ENCODE peak calls at places on chromosome X, in eight cellular contexts. T is HepG2, P is endothelial cell of umbilical vein, S is HCT116, G is SK-N-SH, E is GM12878, O is K562, C is H1. Z is an unnamed sample.

GRCh38 chrX:23954396-23954795 is 46.6 kb downstream of the CXorf58 start:
- DNase-seq in S (no peak), T (no peak), C (no peak), O (no peak), E (no peak), P (no peak), G (no peak), Z (no peak)

GRCh38 chrX:31572396-31572795 is 500.6 kb upstream of the FTHL17 start:
- DNase-seq in G (no peak), P (no peak), S (no peak), O (no peak), T (no peak), C (no peak), E (no peak), Z (no peak)

GRCh38 chrX:31969714-31970113 is 897.9 kb upstream of the FTHL17 start:
- DNase-seq in E (no peak), S (no peak), O (no peak), T (no peak), C (no peak), G (no peak), P (no peak), Z (no peak)

GRCh38 chrX:111519215-111519614 is 7.8 kb downstream of the SERTM2 start:
- DNase-seq in E (no peak), S (no peak), T (no peak), G (peak), P (no peak), O (no peak), C (no peak), Z (peak)

GRCh38 chrX:38225093-38225492 is 4.4 kb upstream of the SRPX start:
- DNase-seq in P (no peak), T (no peak), E (no peak), G (no peak), S (no peak), C (no peak), O (no peak), Z (no peak)

GRCh38 chrX:47030339-47030738 is 47.9 kb upstream of the RGN start:
- DNase-seq in P (peak), S (peak), C (no peak), T (peak), E (peak), G (peak), O (peak), Z (peak)

GRCh38 chrX:41688835-41689234 is at the start of gene GPR34:
- DNase-seq in C (no peak), E (no peak), O (no peak), G (no peak), T (no peak), P (no peak), S (no peak), Z (no peak)

GRCh38 chrX:21946925-21947641 is 6.6 kb downstream of the SMS start:
- DNase-seq in O (no peak), P (peak), C (no peak), S (no peak), T (no peak), G (no peak), E (no peak), Z (no peak)

GRCh38 chrX:24339911-24340310 is 20.5 kb upstream of the SUPT20HL1 start:
- DNase-seq in O (no peak), T (no peak), E (no peak), S (no peak), G (no peak), C (no peak), P (no peak), Z (no peak)

GRCh38 chrX:15988661-15989603 is 134.3 kb upstream of the AP1S2 start:
- DNase-seq in G (no peak), T (no peak), C (no peak), O (no peak), E (no peak), P (peak), S (no peak), Z (peak)

GRCh38 chrX:40727599-40728252 is 7.6 kb downstream of the MED14 start:
- DNase-seq in S (no peak), E (no peak), T (no peak), O (no peak), C (no peak), G (no peak), P (no peak), Z (no peak)

GRCh38 chrX:84487365-84488353 is 14.6 kb downstream of the HDX start:
- DNase-seq in T (no peak), P (no peak), C (no peak), O (no peak), S (no peak), G (no peak), E (peak), Z (no peak)

GRCh38 chrX:31209005-31209612 is 137.3 kb upstream of the FTHL17 start:
- DNase-seq in C (no peak), T (no peak), E (no peak), O (no peak), G (no peak), S (no peak), P (peak), Z (no peak)

GRCh38 chrX:93354651-93355050 is 318.7 kb downstream of the NAP1L3 start:
- DNase-seq in E (no peak), T (no peak), G (no peak), S (no peak), O (no peak), P (no peak), C (no peak), Z (no peak)

GRCh38 chrX:8033175-8033574 is 106.0 kb upstream of the PNPLA4 start:
- DNase-seq in T (no peak), S (no peak), G (no peak), P (no peak), E (no peak), C (no peak), O (no peak), Z (no peak)

GRCh38 chrX:125101971-125102750 is 217.5 kb upstream of the TEX13C start:
- DNase-seq in O (no peak), G (no peak), E (no peak), T (no peak), S (no peak), P (no peak), C (no peak), Z (no peak)

GRCh38 chrX:123171781-123172180 is 12.3 kb upstream of the GRIA3 start:
- DNase-seq in G (no peak), T (no peak), C (no peak), S (no peak), O (no peak), P (peak), E (no peak), Z (no peak)

GRCh38 chrX:7574325-7574724 is 268.6 kb upstream of the VCX start:
- DNase-seq in E (no peak), O (no peak), P (no peak), S (no peak), C (no peak), T (peak), G (no peak), Z (no peak)

GRCh38 chrX:120308959-120309872 is 2.0 kb downstream of the TMEM255A start:
- DNase-seq in E (peak), C (no peak), G (peak), T (peak), O (no peak), P (peak), S (peak), Z (no peak)
- TF ChIP-seq POLR2AphosphoS5 in E (no peak), C (no peak), G (no peak), T (no peak), O (no peak), P (no peak), S (no peak), Z (no peak)

DNA sequence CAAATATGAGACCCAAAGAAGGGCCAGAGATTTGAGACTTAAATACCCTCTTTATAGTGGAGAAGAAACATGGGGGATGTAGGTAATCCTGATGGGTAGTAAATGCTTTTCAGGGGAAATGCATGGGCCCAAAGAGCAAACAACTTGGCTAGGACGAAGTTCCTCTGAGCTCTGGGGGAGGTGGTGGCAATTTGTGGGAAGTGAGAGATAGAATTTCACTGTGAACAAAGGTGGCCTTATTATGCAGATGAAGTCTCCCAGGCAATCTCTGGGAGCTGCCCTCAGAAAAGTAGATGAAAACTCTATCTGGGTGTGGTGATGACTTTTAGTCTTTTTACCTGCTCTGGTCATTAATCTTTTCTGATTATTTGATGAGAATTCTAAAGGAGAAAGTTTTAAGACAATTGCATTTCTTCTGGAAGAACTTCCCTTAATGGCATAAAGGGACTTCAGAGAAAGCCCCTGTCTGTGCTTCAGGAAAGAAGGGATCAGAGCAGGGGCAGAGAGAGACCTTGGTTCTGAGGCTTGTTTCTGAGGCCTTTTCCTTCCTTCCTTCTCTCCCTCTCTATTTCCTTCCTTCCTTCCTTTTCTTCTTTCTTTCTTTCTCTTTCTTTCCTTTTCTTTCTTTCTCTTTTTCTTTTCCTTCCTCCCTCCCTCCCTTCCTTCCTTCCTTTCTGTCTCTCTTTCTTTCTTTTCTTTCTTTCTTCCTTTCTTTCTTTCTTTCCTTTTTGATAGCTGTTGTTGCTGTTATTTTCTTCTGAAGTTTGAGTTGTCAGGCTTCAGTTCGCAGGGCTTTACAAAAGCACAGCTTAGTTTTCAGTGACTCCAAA is 37.5 kb upstream of the MAOA start:
- DNase-seq in E (no peak), G (no peak), C (peak), T (peak), S (no peak), O (no peak), P (no peak), Z (no peak)
- H3K9ac ChIP-seq in E (no peak), G (no peak), C (no peak), T (no peak), S (no peak), O (no peak), P (no peak), Z (no peak)

GRCh38 chrX:19811807-19812604 is 75.4 kb downstream of the SH3KBP1 start:
- DNase-seq in C (no peak), P (no peak), G (no peak), E (no peak), O (no peak), T (no peak), S (no peak), Z (no peak)
- TF ChIP-seq POLR2AphosphoS5 in C (no peak), P (no peak), G (no peak), E (no peak), O (no peak), T (no peak), S (no peak), Z (no peak)

DNA sequence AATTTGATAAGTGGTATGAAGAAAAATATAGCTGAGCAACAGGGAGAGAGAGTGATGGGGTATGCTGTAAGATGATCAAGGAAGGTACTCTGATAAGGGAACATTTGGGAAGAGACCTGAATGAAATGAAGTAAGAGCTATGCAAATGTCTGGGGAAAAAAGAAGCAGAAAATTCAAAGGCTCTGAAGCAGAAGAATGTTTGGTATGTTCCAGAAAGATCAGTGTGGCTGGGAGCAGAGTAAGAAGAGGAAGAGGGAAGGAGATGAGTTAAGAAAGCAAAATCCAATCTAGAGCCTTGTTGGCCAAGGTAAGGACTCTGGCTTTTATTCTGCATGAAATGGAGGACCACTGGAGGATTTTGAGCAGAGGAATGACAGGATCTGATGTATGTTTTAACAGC is 90.0 kb downstream of the AWAT2 start:
- DNase-seq in P (no peak), G (no peak), O (no peak), S (no peak), C (no peak), T (no peak), E (no peak), Z (no peak)
- H3K9ac ChIP-seq in P (no peak), G (no peak), O (no peak), S (no peak), C (no peak), T (no peak), E (no peak), Z (no peak)

GRCh38 chrX:11435568-11435967 is 142.4 kb downstream of the AMELX start:
- DNase-seq in G (no peak), S (no peak), P (peak), O (no peak), C (no peak), E (no peak), T (no peak), Z (no peak)

GRCh38 chrX:11437642-11438379 is 144.6 kb downstream of the AMELX start:
- DNase-seq in E (no peak), P (peak), C (no peak), T (peak), S (no peak), G (no peak), O (peak), Z (no peak)

GRCh38 chrX:11434607-11435006 is 141.4 kb downstream of the AMELX start:
- DNase-seq in T (no peak), E (no peak), O (no peak), P (no peak), C (no peak), S (no peak), G (no peak), Z (no peak)

GRCh38 chrX:11438380-11438723 is 145.1 kb downstream of the AMELX start:
- DNase-seq in O (no peak), S (no peak), P (no peak), E (no peak), G (no peak), C (no peak), T (no peak), Z (no peak)

DNA sequence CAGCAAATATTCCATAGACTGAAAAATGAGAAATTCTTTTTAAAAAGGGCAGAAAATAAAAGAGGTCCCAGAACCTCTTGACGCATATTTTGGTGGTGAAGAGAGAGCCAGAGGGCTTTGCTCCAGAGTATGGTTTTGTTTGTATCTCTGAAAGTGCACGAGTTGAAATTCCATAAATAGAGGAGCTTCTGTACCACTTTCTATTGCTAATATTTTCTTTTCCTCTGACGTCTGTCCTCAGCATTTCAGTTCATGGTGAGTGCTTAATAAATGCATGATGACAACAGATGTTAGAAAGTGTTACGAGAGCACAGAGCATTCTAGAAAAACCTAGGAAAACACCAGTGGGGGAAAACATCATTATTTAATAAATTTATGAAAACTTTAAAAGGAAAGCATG is 145.6 kb downstream of the AMELX start:
- DNase-seq in S (no peak), C (no peak), G (no peak), P (no peak), O (no peak), E (no peak), T (no peak), Z (no peak)
- TF ChIP-seq POLR2AphosphoS5 in S (no peak), C (no peak), G (no peak), P (no peak), O (no peak), E (no peak), T (no peak), Z (no peak)

GRCh38 chrX:51743179-51743957 is at the start of gene GSPT2:
- DNase-seq in G (peak), O (peak), P (peak), C (peak), E (peak), T (no peak), S (no peak), Z (peak)
- H3K9ac ChIP-seq in G (peak), O (peak), P (peak), C (peak), E (peak), T (no peak), S (no peak), Z (peak)

DNA sequence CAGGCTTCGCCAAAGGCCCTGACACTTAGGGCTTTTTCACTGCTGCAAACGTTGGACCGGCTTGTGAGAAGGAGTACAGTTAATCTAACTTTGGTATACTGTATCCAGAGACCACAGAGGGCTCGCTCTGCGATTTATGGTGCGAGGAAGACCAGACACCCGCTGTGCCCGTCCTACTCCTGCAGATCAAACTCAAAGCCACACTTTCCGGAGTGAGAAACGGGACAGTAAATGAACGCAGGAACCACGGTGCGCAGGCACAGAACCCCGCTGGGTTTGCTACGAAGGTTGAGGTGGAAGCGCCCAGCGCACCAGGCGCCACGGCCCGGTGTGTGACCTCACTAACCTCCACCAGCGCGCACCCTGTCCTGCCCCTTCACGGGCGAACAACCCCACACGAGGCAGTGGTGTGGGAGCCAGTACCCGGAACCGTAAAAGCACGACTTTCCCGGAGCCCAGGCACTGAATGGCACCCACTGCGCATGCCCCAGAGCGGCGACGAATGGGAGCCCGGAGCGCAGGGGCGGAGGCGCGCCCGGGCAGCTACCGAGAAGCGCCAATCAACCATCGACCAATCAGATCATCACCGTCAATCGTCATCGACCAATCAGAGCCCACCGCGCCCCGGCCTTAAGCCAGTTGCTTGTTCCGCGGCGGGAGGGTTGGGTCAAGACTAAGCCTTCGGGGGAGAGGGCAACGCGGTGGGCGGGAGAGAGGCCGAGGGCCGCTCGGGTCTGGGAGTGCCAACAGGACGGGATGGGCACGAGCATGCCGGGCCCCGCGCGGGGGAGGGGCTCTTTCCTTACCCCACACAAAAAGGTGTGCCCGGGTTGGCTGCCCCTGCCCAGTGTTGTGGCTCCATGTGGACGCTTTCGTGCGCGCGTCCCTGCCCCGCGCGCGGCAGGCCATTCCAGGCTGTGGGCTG is 21.3 kb upstream of the WDR45 start:
- DNase-seq in C (peak), P (peak), O (peak), T (peak), G (peak), S (peak), E (peak), Z (peak)
- TF ChIP-seq POLR2AphosphoS5 in C (peak), P (peak), O (peak), T (peak), G (peak), S (peak), E (peak), Z (peak)

DNA sequence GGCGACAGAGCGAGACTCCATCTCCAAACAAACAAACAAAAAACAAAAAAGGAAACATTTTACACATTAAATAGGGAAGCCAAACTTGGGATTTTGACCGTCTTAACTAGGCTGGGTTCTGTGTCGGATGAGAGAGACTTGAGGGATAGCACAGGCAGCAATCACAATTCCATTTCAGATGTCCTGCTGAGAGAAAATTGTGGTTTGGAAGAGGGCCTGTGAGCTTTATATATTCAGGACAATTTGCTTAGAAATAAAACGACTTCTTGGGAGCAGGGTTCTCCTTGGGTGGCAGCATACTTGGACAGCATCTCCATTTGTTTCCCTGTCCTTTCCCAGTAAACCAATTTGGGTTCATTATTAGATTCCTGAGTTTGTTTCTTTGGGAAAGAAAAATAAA is 80.7 kb upstream of the EGFL6 start:
- DNase-seq in O (no peak), S (no peak), T (no peak), E (no peak), P (no peak), C (no peak), G (no peak), Z (no peak)
- H3K9ac ChIP-seq in O (no peak), S (no peak), T (no peak), E (no peak), P (no peak), C (no peak), G (peak), Z (no peak)

GRCh38 chrX:72131317-72132294 is at the start of gene RTL5:
- DNase-seq in T (peak), P (peak), G (peak), O (peak), S (peak), C (no peak), E (no peak), Z (no peak)
- TF ChIP-seq POLR2AphosphoS5 in T (no peak), P (peak), G (no peak), O (no peak), S (peak), C (no peak), E (no peak), Z (no peak)